ENCODE peak calls at places on chromosomes 5 and 9, in ten cellular contexts. One of them, this sample, is unnamed. For H3K4me1, the result is how much of the 10 kb centered on the place peaks cover.

GRCh38 chr5:88680253-88681132 is 202.5 kb downstream of the MEF2C start:
- DNase-seq in mucosa of descending colon: peak
- DNase-seq in foreskin keratinocyte: no peak
- DNase-seq in lower lobe of right lung: peak
- DNase-seq in K562: peak
- DNase-seq in esophagus squamous epithelium: no peak
- DNase-seq in neural progenitor cell: peak
- DNase-seq in tibial artery: no peak
- DNase-seq in HCT116: peak
- DNase-seq in thoracic aorta: no peak
- DNase-seq in this sample: no peak

GRCh38 chr9:74035786-74036185 is 461.3 kb upstream of the RORB start:
- DNase-seq in mucosa of descending colon: no peak
- DNase-seq in foreskin keratinocyte: no peak
- DNase-seq in lower lobe of right lung: no peak
- DNase-seq in K562: no peak
- DNase-seq in esophagus squamous epithelium: no peak
- DNase-seq in neural progenitor cell: no peak
- DNase-seq in tibial artery: no peak
- DNase-seq in HCT116: no peak
- DNase-seq in thoracic aorta: no peak
- DNase-seq in this sample: no peak

GRCh38 chr5:140673187-140673976 is at the start of gene DND1:
- DNase-seq in mucosa of descending colon: no peak
- DNase-seq in foreskin keratinocyte: no peak
- DNase-seq in lower lobe of right lung: no peak
- DNase-seq in K562: no peak
- DNase-seq in esophagus squamous epithelium: no peak
- DNase-seq in neural progenitor cell: no peak
- DNase-seq in tibial artery: no peak
- DNase-seq in HCT116: no peak
- DNase-seq in thoracic aorta: no peak
- DNase-seq in this sample: peak

GRCh38 chr9:36874921-36875320 is 159.1 kb downstream of the PAX5 start:
- DNase-seq in mucosa of descending colon: no peak
- DNase-seq in foreskin keratinocyte: no peak
- DNase-seq in lower lobe of right lung: no peak
- DNase-seq in K562: no peak
- DNase-seq in esophagus squamous epithelium: no peak
- DNase-seq in neural progenitor cell: no peak
- DNase-seq in tibial artery: no peak
- DNase-seq in HCT116: no peak
- DNase-seq in thoracic aorta: no peak
- DNase-seq in this sample: no peak

GRCh38 chr5:72596956-72597355 is 89.7 kb upstream of the ZNF366 start:
- DNase-seq in mucosa of descending colon: no peak
- DNase-seq in foreskin keratinocyte: no peak
- DNase-seq in lower lobe of right lung: no peak
- DNase-seq in K562: peak
- DNase-seq in esophagus squamous epithelium: no peak
- DNase-seq in neural progenitor cell: no peak
- DNase-seq in tibial artery: no peak
- DNase-seq in HCT116: no peak
- DNase-seq in thoracic aorta: no peak
- DNase-seq in this sample: no peak

GRCh38 chr5:9861664-9862256 is 231.6 kb upstream of the TAS2R1 start:
- DNase-seq in mucosa of descending colon: no peak
- DNase-seq in foreskin keratinocyte: no peak
- DNase-seq in lower lobe of right lung: no peak
- DNase-seq in K562: no peak
- DNase-seq in esophagus squamous epithelium: no peak
- DNase-seq in neural progenitor cell: no peak
- DNase-seq in tibial artery: no peak
- DNase-seq in HCT116: no peak
- DNase-seq in thoracic aorta: no peak
- DNase-seq in this sample: no peak

GRCh38 chr5:22889714-22890113 is 36.6 kb upstream of the CDH12 start:
- DNase-seq in mucosa of descending colon: no peak
- DNase-seq in foreskin keratinocyte: no peak
- DNase-seq in lower lobe of right lung: no peak
- DNase-seq in K562: no peak
- DNase-seq in esophagus squamous epithelium: no peak
- DNase-seq in neural progenitor cell: no peak
- DNase-seq in tibial artery: no peak
- DNase-seq in HCT116: no peak
- DNase-seq in thoracic aorta: no peak
- DNase-seq in this sample: no peak

GRCh38 chr9:131618071-131618479 is 72.8 kb downstream of the PRRT1B start:
- DNase-seq in mucosa of descending colon: no peak
- DNase-seq in foreskin keratinocyte: peak
- DNase-seq in lower lobe of right lung: no peak
- DNase-seq in K562: peak
- DNase-seq in esophagus squamous epithelium: no peak
- DNase-seq in neural progenitor cell: no peak
- DNase-seq in tibial artery: no peak
- DNase-seq in HCT116: no peak
- DNase-seq in thoracic aorta: no peak
- DNase-seq in this sample: no peak

GRCh38 chr5:14062178-14062577 is 81.0 kb upstream of the TRIO start:
- DNase-seq in mucosa of descending colon: no peak
- DNase-seq in foreskin keratinocyte: no peak
- DNase-seq in lower lobe of right lung: no peak
- DNase-seq in K562: no peak
- DNase-seq in esophagus squamous epithelium: no peak
- DNase-seq in neural progenitor cell: no peak
- DNase-seq in tibial artery: no peak
- DNase-seq in HCT116: no peak
- DNase-seq in thoracic aorta: no peak
- DNase-seq in this sample: no peak

GRCh38 chr9:134778841-134779411 is 101.7 kb upstream of the FCN2 start:
- DNase-seq in mucosa of descending colon: peak
- DNase-seq in foreskin keratinocyte: no peak
- DNase-seq in lower lobe of right lung: peak
- DNase-seq in K562: peak
- DNase-seq in esophagus squamous epithelium: no peak
- DNase-seq in neural progenitor cell: peak
- DNase-seq in tibial artery: peak
- DNase-seq in HCT116: peak
- DNase-seq in thoracic aorta: no peak
- DNase-seq in this sample: no peak

GRCh38 chr5:7392401-7393024 is 3.4 kb upstream of the ADCY2 start:
- DNase-seq in mucosa of descending colon: peak
- DNase-seq in foreskin keratinocyte: no peak
- DNase-seq in lower lobe of right lung: no peak
- DNase-seq in K562: peak
- DNase-seq in esophagus squamous epithelium: no peak
- DNase-seq in neural progenitor cell: peak
- DNase-seq in tibial artery: no peak
- DNase-seq in HCT116: no peak
- DNase-seq in thoracic aorta: no peak
- DNase-seq in this sample: no peak

GRCh38 chr5:112023766-112024165 is 266.8 kb upstream of the NREP start:
- DNase-seq in mucosa of descending colon: no peak
- DNase-seq in foreskin keratinocyte: no peak
- DNase-seq in lower lobe of right lung: no peak
- DNase-seq in K562: no peak
- DNase-seq in esophagus squamous epithelium: no peak
- DNase-seq in neural progenitor cell: no peak
- DNase-seq in tibial artery: no peak
- DNase-seq in HCT116: no peak
- DNase-seq in thoracic aorta: no peak
- DNase-seq in this sample: no peak

GRCh38 chr5:154276932-154277331 is 86.4 kb downstream of the GALNT10 start:
- DNase-seq in mucosa of descending colon: peak
- DNase-seq in foreskin keratinocyte: no peak
- DNase-seq in lower lobe of right lung: no peak
- DNase-seq in K562: peak
- DNase-seq in esophagus squamous epithelium: peak
- DNase-seq in neural progenitor cell: no peak
- DNase-seq in tibial artery: no peak
- DNase-seq in HCT116: no peak
- DNase-seq in thoracic aorta: no peak
- DNase-seq in this sample: no peak

GRCh38 chr9:120965344-120966004 is 38.9 kb upstream of the TRAF1 start:
- DNase-seq in mucosa of descending colon: no peak
- DNase-seq in foreskin keratinocyte: no peak
- DNase-seq in lower lobe of right lung: no peak
- DNase-seq in K562: no peak
- DNase-seq in esophagus squamous epithelium: no peak
- DNase-seq in neural progenitor cell: peak
- DNase-seq in tibial artery: peak
- DNase-seq in HCT116: no peak
- DNase-seq in thoracic aorta: no peak
- DNase-seq in this sample: no peak

GRCh38 chr5:169567079-169567478 is 16.5 kb upstream of the SPDL1 start:
- DNase-seq in mucosa of descending colon: no peak
- DNase-seq in foreskin keratinocyte: no peak
- DNase-seq in lower lobe of right lung: no peak
- DNase-seq in K562: no peak
- DNase-seq in esophagus squamous epithelium: no peak
- DNase-seq in neural progenitor cell: peak
- DNase-seq in tibial artery: no peak
- DNase-seq in HCT116: no peak
- DNase-seq in thoracic aorta: no peak
- DNase-seq in this sample: no peak

GRCh38 chr5:65961644-65962043 is 35.3 kb downstream of the ERBIN start:
- DNase-seq in mucosa of descending colon: no peak
- DNase-seq in foreskin keratinocyte: no peak
- DNase-seq in lower lobe of right lung: no peak
- DNase-seq in K562: peak
- DNase-seq in esophagus squamous epithelium: no peak
- DNase-seq in neural progenitor cell: no peak
- DNase-seq in tibial artery: no peak
- DNase-seq in HCT116: no peak
- DNase-seq in thoracic aorta: no peak
- DNase-seq in this sample: no peak

GRCh38 chr9:20292002-20292401 is 330.3 kb downstream of the MLLT3 start:
- DNase-seq in mucosa of descending colon: no peak
- DNase-seq in foreskin keratinocyte: no peak
- DNase-seq in lower lobe of right lung: no peak
- DNase-seq in K562: no peak
- DNase-seq in esophagus squamous epithelium: no peak
- DNase-seq in neural progenitor cell: no peak
- DNase-seq in tibial artery: no peak
- DNase-seq in HCT116: peak
- DNase-seq in thoracic aorta: no peak
- DNase-seq in this sample: no peak

GRCh38 chr9:137176302-137177182 is 4.7 kb upstream of the TMEM210 start:
- DNase-seq in mucosa of descending colon: peak
- DNase-seq in foreskin keratinocyte: no peak
- DNase-seq in lower lobe of right lung: no peak
- DNase-seq in K562: peak
- DNase-seq in esophagus squamous epithelium: no peak
- DNase-seq in neural progenitor cell: peak
- DNase-seq in tibial artery: no peak
- DNase-seq in HCT116: no peak
- DNase-seq in thoracic aorta: no peak
- DNase-seq in this sample: no peak

GRCh38 chr5:61933787-61934626 is 372.0 kb upstream of the KIF2A start:
- DNase-seq in mucosa of descending colon: peak
- DNase-seq in foreskin keratinocyte: no peak
- DNase-seq in lower lobe of right lung: no peak
- DNase-seq in K562: peak
- DNase-seq in esophagus squamous epithelium: no peak
- DNase-seq in neural progenitor cell: peak
- DNase-seq in tibial artery: no peak
- DNase-seq in HCT116: peak
- DNase-seq in thoracic aorta: no peak
- DNase-seq in this sample: no peak

GRCh38 chr5:131745594-131746175 is 51.1 kb downstream of the FNIP1 start:
- DNase-seq in mucosa of descending colon: no peak
- DNase-seq in foreskin keratinocyte: no peak
- DNase-seq in lower lobe of right lung: no peak
- DNase-seq in K562: no peak
- DNase-seq in esophagus squamous epithelium: no peak
- DNase-seq in neural progenitor cell: no peak
- DNase-seq in tibial artery: no peak
- DNase-seq in HCT116: no peak
- DNase-seq in thoracic aorta: no peak
- DNase-seq in this sample: no peak
- TF ChIP-seq CTCF in mucosa of descending colon: no peak
- TF ChIP-seq CTCF in foreskin keratinocyte: no peak
- TF ChIP-seq CTCF in lower lobe of right lung: no peak
- TF ChIP-seq CTCF in K562: no peak
- TF ChIP-seq CTCF in esophagus squamous epithelium: no peak
- TF ChIP-seq CTCF in neural progenitor cell: no peak
- TF ChIP-seq CTCF in tibial artery: no peak
- TF ChIP-seq CTCF in HCT116: no peak
- TF ChIP-seq CTCF in thoracic aorta: no peak
- TF ChIP-seq CTCF in this sample: no peak

GRCh38 chr5:172873513-172873912 is 39.5 kb downstream of the ERGIC1 start:
- DNase-seq in mucosa of descending colon: no peak
- DNase-seq in foreskin keratinocyte: no peak
- DNase-seq in lower lobe of right lung: no peak
- DNase-seq in K562: no peak
- DNase-seq in esophagus squamous epithelium: no peak
- DNase-seq in neural progenitor cell: no peak
- DNase-seq in tibial artery: no peak
- DNase-seq in HCT116: no peak
- DNase-seq in thoracic aorta: no peak
- DNase-seq in this sample: no peak
- H3K4me1 ChIP-seq in mucosa of descending colon: under half
- H3K4me1 ChIP-seq in foreskin keratinocyte: under half
- H3K4me1 ChIP-seq in lower lobe of right lung: half or more
- H3K4me1 ChIP-seq in K562: under half
- H3K4me1 ChIP-seq in esophagus squamous epithelium: under half
- H3K4me1 ChIP-seq in neural progenitor cell: under half
- H3K4me1 ChIP-seq in tibial artery: under half
- H3K4me1 ChIP-seq in HCT116: under half
- H3K4me1 ChIP-seq in thoracic aorta: half or more
- H3K4me1 ChIP-seq in this sample: half or more

GRCh38 chr5:54150841-54151240 is 159.5 kb downstream of the ARL15 start:
- DNase-seq in mucosa of descending colon: no peak
- DNase-seq in foreskin keratinocyte: no peak
- DNase-seq in lower lobe of right lung: no peak
- DNase-seq in K562: no peak
- DNase-seq in esophagus squamous epithelium: no peak
- DNase-seq in neural progenitor cell: no peak
- DNase-seq in tibial artery: no peak
- DNase-seq in HCT116: no peak
- DNase-seq in thoracic aorta: no peak
- DNase-seq in this sample: no peak
- TF ChIP-seq CTCF in mucosa of descending colon: no peak
- TF ChIP-seq CTCF in foreskin keratinocyte: no peak
- TF ChIP-seq CTCF in lower lobe of right lung: no peak
- TF ChIP-seq CTCF in K562: no peak
- TF ChIP-seq CTCF in esophagus squamous epithelium: no peak
- TF ChIP-seq CTCF in neural progenitor cell: no peak
- TF ChIP-seq CTCF in tibial artery: no peak
- TF ChIP-seq CTCF in HCT116: no peak
- TF ChIP-seq CTCF in thoracic aorta: no peak
- TF ChIP-seq CTCF in this sample: no peak

DNA sequence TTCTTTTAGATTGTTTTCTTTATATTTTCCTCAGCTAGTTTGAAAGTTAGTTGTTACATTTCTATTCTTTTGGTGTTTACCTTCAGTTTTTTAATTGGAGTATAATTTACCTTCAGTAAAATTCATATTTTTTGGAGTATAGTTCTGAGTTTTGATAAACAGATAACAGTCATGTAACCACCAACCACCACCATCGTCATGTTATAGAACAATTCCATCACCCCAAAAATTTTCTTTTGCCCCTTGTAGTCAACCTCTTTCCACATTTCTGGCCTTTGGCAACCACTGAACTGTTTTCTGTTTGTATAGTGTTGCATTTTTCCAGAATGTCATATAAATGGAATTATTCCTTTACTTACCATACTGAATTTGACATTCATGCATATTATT is 6.8 kb downstream of the RMI1 start:
- DNase-seq in mucosa of descending colon: no peak
- DNase-seq in foreskin keratinocyte: no peak
- DNase-seq in lower lobe of right lung: no peak
- DNase-seq in K562: no peak
- DNase-seq in esophagus squamous epithelium: no peak
- DNase-seq in neural progenitor cell: no peak
- DNase-seq in tibial artery: no peak
- DNase-seq in HCT116: no peak
- DNase-seq in thoracic aorta: no peak
- DNase-seq in this sample: no peak
- H3K4me1 ChIP-seq in mucosa of descending colon: under half
- H3K4me1 ChIP-seq in foreskin keratinocyte: under half
- H3K4me1 ChIP-seq in lower lobe of right lung: under half
- H3K4me1 ChIP-seq in K562: under half
- H3K4me1 ChIP-seq in esophagus squamous epithelium: under half
- H3K4me1 ChIP-seq in neural progenitor cell: under half
- H3K4me1 ChIP-seq in tibial artery: under half
- H3K4me1 ChIP-seq in HCT116: under half
- H3K4me1 ChIP-seq in thoracic aorta: under half
- H3K4me1 ChIP-seq in this sample: under half

This sample was measured in RWPE2.